ENCODE peak calls at places on chromosomes 4 and X, in seven cellular contexts. One of them, this sample, is unnamed. For H3K9me3, the result is how much of the 10 kb centered on the place peaks cover.

GRCh38 chrX:56498756-56499155 is 64.7 kb upstream of the UBQLN2 start:
- DNase-seq in SK-N-SH: no peak
- DNase-seq in neural progenitor cell: no peak
- DNase-seq in HCT116: no peak
- DNase-seq in OCI-LY7: no peak
- DNase-seq in PC-3: peak
- DNase-seq in hepatocyte: no peak
- DNase-seq in this sample: no peak

GRCh38 chrX:12919620-12920019 is 13.2 kb downstream of the TLR8 start:
- DNase-seq in SK-N-SH: no peak
- DNase-seq in neural progenitor cell: no peak
- DNase-seq in HCT116: no peak
- DNase-seq in OCI-LY7: no peak
- DNase-seq in PC-3: no peak
- DNase-seq in hepatocyte: no peak
- DNase-seq in this sample: no peak

GRCh38 chr4:29304595-29304994 is 1415.6 kb upstream of the PCDH7 start:
- DNase-seq in SK-N-SH: no peak
- DNase-seq in neural progenitor cell: no peak
- DNase-seq in HCT116: no peak
- DNase-seq in OCI-LY7: no peak
- DNase-seq in PC-3: no peak
- DNase-seq in hepatocyte: no peak
- DNase-seq in this sample: no peak

GRCh38 chrX:136214551-136214950 is 36.6 kb downstream of the MAP7D3 start:
- DNase-seq in SK-N-SH: no peak
- DNase-seq in neural progenitor cell: no peak
- DNase-seq in HCT116: no peak
- DNase-seq in OCI-LY7: no peak
- DNase-seq in PC-3: peak
- DNase-seq in hepatocyte: peak
- DNase-seq in this sample: no peak

GRCh38 chrX:1595711-1596060 is 4.3 kb downstream of the AKAP17A start:
- DNase-seq in SK-N-SH: no peak
- DNase-seq in neural progenitor cell: no peak
- DNase-seq in HCT116: no peak
- DNase-seq in OCI-LY7: no peak
- DNase-seq in PC-3: no peak
- DNase-seq in hepatocyte: no peak
- DNase-seq in this sample: no peak

GRCh38 chrX:73987166-73987565 is 316.8 kb upstream of the ZCCHC13 start:
- DNase-seq in SK-N-SH: no peak
- DNase-seq in neural progenitor cell: no peak
- DNase-seq in HCT116: no peak
- DNase-seq in OCI-LY7: no peak
- DNase-seq in PC-3: no peak
- DNase-seq in hepatocyte: no peak
- DNase-seq in this sample: no peak

GRCh38 chr4:26074672-26075071 is 160.7 kb downstream of the SMIM20 start:
- DNase-seq in SK-N-SH: no peak
- DNase-seq in neural progenitor cell: no peak
- DNase-seq in HCT116: no peak
- DNase-seq in OCI-LY7: no peak
- DNase-seq in PC-3: no peak
- DNase-seq in hepatocyte: no peak
- DNase-seq in this sample: no peak

GRCh38 chr4:55002431-55002830 is 123.0 kb downstream of the KDR start:
- DNase-seq in SK-N-SH: no peak
- DNase-seq in neural progenitor cell: no peak
- DNase-seq in HCT116: no peak
- DNase-seq in OCI-LY7: no peak
- DNase-seq in PC-3: peak
- DNase-seq in hepatocyte: no peak
- DNase-seq in this sample: no peak

GRCh38 chr4:2785613-2786012 is 7.3 kb upstream of the SH3BP2 start:
- DNase-seq in SK-N-SH: no peak
- DNase-seq in neural progenitor cell: no peak
- DNase-seq in HCT116: no peak
- DNase-seq in OCI-LY7: peak
- DNase-seq in PC-3: no peak
- DNase-seq in hepatocyte: no peak
- DNase-seq in this sample: peak

GRCh38 chrX:69614896-69615295 is 1.0 kb upstream of the EDA start:
- DNase-seq in SK-N-SH: no peak
- DNase-seq in neural progenitor cell: no peak
- DNase-seq in HCT116: no peak
- DNase-seq in OCI-LY7: no peak
- DNase-seq in PC-3: no peak
- DNase-seq in hepatocyte: no peak
- DNase-seq in this sample: no peak

GRCh38 chr4:56757270-56757746 is 64.2 kb downstream of the SPINK2 start:
- DNase-seq in SK-N-SH: no peak
- DNase-seq in neural progenitor cell: no peak
- DNase-seq in HCT116: no peak
- DNase-seq in OCI-LY7: peak
- DNase-seq in PC-3: peak
- DNase-seq in hepatocyte: peak
- DNase-seq in this sample: peak

GRCh38 chr4:183903021-183903760 is 1.9 kb upstream of the STOX2 start:
- DNase-seq in SK-N-SH: no peak
- DNase-seq in neural progenitor cell: no peak
- DNase-seq in HCT116: no peak
- DNase-seq in OCI-LY7: no peak
- DNase-seq in PC-3: no peak
- DNase-seq in hepatocyte: no peak
- DNase-seq in this sample: no peak

GRCh38 chr4:184450045-184450444 is 24.3 kb downstream of the IRF2 start:
- DNase-seq in SK-N-SH: no peak
- DNase-seq in neural progenitor cell: no peak
- DNase-seq in HCT116: no peak
- DNase-seq in OCI-LY7: no peak
- DNase-seq in PC-3: peak
- DNase-seq in hepatocyte: no peak
- DNase-seq in this sample: no peak

GRCh38 chr4:142558851-142559250 is 287.2 kb downstream of the INPP4B start:
- DNase-seq in SK-N-SH: no peak
- DNase-seq in neural progenitor cell: peak
- DNase-seq in HCT116: no peak
- DNase-seq in OCI-LY7: no peak
- DNase-seq in PC-3: no peak
- DNase-seq in hepatocyte: no peak
- DNase-seq in this sample: no peak

GRCh38 chr4:18571252-18571885 is 549.8 kb upstream of the LCORL start:
- DNase-seq in SK-N-SH: no peak
- DNase-seq in neural progenitor cell: no peak
- DNase-seq in HCT116: no peak
- DNase-seq in OCI-LY7: no peak
- DNase-seq in PC-3: no peak
- DNase-seq in hepatocyte: no peak
- DNase-seq in this sample: no peak

GRCh38 chr4:20445933-20446723 is 194.4 kb downstream of the SLIT2 start:
- DNase-seq in SK-N-SH: no peak
- DNase-seq in neural progenitor cell: peak
- DNase-seq in HCT116: no peak
- DNase-seq in OCI-LY7: no peak
- DNase-seq in PC-3: no peak
- DNase-seq in hepatocyte: no peak
- DNase-seq in this sample: no peak
- TF ChIP-seq EZH2phosphoT487 in SK-N-SH: no peak
- TF ChIP-seq EZH2phosphoT487 in neural progenitor cell: no peak
- TF ChIP-seq EZH2phosphoT487 in HCT116: no peak
- TF ChIP-seq EZH2phosphoT487 in OCI-LY7: no peak
- TF ChIP-seq EZH2phosphoT487 in PC-3: no peak
- TF ChIP-seq EZH2phosphoT487 in hepatocyte: peak
- TF ChIP-seq EZH2phosphoT487 in this sample: no peak

GRCh38 chr4:926538-926937 is 5.6 kb downstream of the GAK start:
- DNase-seq in SK-N-SH: peak
- DNase-seq in neural progenitor cell: peak
- DNase-seq in HCT116: no peak
- DNase-seq in OCI-LY7: peak
- DNase-seq in PC-3: peak
- DNase-seq in hepatocyte: peak
- DNase-seq in this sample: no peak
- TF ChIP-seq CTCF in SK-N-SH: no peak
- TF ChIP-seq CTCF in neural progenitor cell: peak
- TF ChIP-seq CTCF in HCT116: peak
- TF ChIP-seq CTCF in OCI-LY7: peak
- TF ChIP-seq CTCF in PC-3: peak
- TF ChIP-seq CTCF in hepatocyte: peak
- TF ChIP-seq CTCF in this sample: no peak

GRCh38 chrX:155938132-155938531 is 57.0 kb downstream of the VAMP7 start:
- DNase-seq in SK-N-SH: no peak
- DNase-seq in neural progenitor cell: no peak
- DNase-seq in HCT116: no peak
- DNase-seq in OCI-LY7: peak
- DNase-seq in PC-3: no peak
- DNase-seq in hepatocyte: no peak
- DNase-seq in this sample: no peak
- H3K9me3 ChIP-seq in SK-N-SH: under half
- H3K9me3 ChIP-seq in neural progenitor cell: under half
- H3K9me3 ChIP-seq in HCT116: under half
- H3K9me3 ChIP-seq in OCI-LY7: under half
- H3K9me3 ChIP-seq in PC-3: under half
- H3K9me3 ChIP-seq in hepatocyte: under half
- H3K9me3 ChIP-seq in this sample: under half

GRCh38 chr4:4386296-4386735 is 586 bp upstream of the NSG1 start:
- DNase-seq in SK-N-SH: peak
- DNase-seq in neural progenitor cell: peak
- DNase-seq in HCT116: no peak
- DNase-seq in OCI-LY7: peak
- DNase-seq in PC-3: no peak
- DNase-seq in hepatocyte: peak
- DNase-seq in this sample: no peak

GRCh38 chr4:4387531-4388311 is 819 bp downstream of the NSG1 start:
- DNase-seq in SK-N-SH: peak
- DNase-seq in neural progenitor cell: peak
- DNase-seq in HCT116: no peak
- DNase-seq in OCI-LY7: peak
- DNase-seq in PC-3: no peak
- DNase-seq in hepatocyte: peak
- DNase-seq in this sample: no peak

GRCh38 chr4:4388418-4388817 is 1.5 kb downstream of the NSG1 start:
- DNase-seq in SK-N-SH: no peak
- DNase-seq in neural progenitor cell: no peak
- DNase-seq in HCT116: no peak
- DNase-seq in OCI-LY7: peak
- DNase-seq in PC-3: no peak
- DNase-seq in hepatocyte: no peak
- DNase-seq in this sample: no peak

GRCh38 chr4:4385729-4386295 is 1.1 kb upstream of the NSG1 start:
- DNase-seq in SK-N-SH: no peak
- DNase-seq in neural progenitor cell: no peak
- DNase-seq in HCT116: no peak
- DNase-seq in OCI-LY7: no peak
- DNase-seq in PC-3: no peak
- DNase-seq in hepatocyte: no peak
- DNase-seq in this sample: no peak

DNA sequence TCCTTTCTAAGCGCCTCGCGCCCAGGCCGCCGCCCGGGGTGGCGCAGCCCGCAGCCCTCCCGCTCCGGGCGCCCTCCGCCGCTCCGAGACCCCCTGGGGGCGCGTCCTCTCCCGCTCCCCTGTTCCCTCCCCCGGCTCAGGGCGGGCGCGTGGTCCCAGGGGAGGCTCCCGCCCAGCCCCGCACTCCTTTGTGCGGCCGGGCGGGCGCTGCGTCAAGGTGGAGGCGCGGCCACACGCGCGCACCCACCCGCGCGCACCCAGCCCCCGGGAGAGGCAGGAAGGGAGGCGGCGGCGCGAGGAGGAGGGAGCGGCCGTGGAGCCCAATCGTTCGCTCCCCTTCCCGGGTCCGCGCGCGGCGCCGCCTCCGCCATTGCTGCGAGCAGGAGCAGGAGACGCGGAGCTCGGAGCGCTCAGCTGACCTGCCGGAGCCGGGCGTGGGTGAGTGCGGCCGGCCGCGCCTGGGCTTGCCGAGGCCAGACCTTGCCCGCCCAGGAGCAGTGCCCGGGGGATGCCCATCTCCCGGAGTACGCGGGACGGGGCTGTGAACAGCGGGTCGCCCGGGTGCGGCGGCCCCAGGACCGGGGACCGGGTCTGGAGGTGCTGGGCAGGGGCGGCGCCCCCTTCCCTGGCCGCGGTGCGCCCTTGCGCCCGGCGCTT is at the start of gene NSG1:
- DNase-seq in SK-N-SH: no peak
- DNase-seq in neural progenitor cell: peak
- DNase-seq in HCT116: no peak
- DNase-seq in OCI-LY7: peak
- DNase-seq in PC-3: no peak
- DNase-seq in hepatocyte: peak
- DNase-seq in this sample: no peak
- TF ChIP-seq EZH2phosphoT487 in SK-N-SH: no peak
- TF ChIP-seq EZH2phosphoT487 in neural progenitor cell: peak
- TF ChIP-seq EZH2phosphoT487 in HCT116: no peak
- TF ChIP-seq EZH2phosphoT487 in OCI-LY7: no peak
- TF ChIP-seq EZH2phosphoT487 in PC-3: no peak
- TF ChIP-seq EZH2phosphoT487 in hepatocyte: no peak
- TF ChIP-seq EZH2phosphoT487 in this sample: no peak

GRCh38 chrX:151801980-151802379 is 67.4 kb downstream of the CNGA2 start:
- DNase-seq in SK-N-SH: no peak
- DNase-seq in neural progenitor cell: no peak
- DNase-seq in HCT116: no peak
- DNase-seq in OCI-LY7: no peak
- DNase-seq in PC-3: no peak
- DNase-seq in hepatocyte: no peak
- DNase-seq in this sample: no peak
- TF ChIP-seq CTCF in SK-N-SH: peak
- TF ChIP-seq CTCF in neural progenitor cell: no peak
- TF ChIP-seq CTCF in HCT116: peak
- TF ChIP-seq CTCF in OCI-LY7: no peak
- TF ChIP-seq CTCF in PC-3: peak
- TF ChIP-seq CTCF in hepatocyte: no peak
- TF ChIP-seq CTCF in this sample: no peak

GRCh38 chr4:30370105-30370504 is 350.1 kb upstream of the PCDH7 start:
- DNase-seq in SK-N-SH: no peak
- DNase-seq in neural progenitor cell: no peak
- DNase-seq in HCT116: no peak
- DNase-seq in OCI-LY7: no peak
- DNase-seq in PC-3: no peak
- DNase-seq in hepatocyte: no peak
- DNase-seq in this sample: no peak
- H3K9me3 ChIP-seq in SK-N-SH: under half
- H3K9me3 ChIP-seq in neural progenitor cell: under half
- H3K9me3 ChIP-seq in HCT116: under half
- H3K9me3 ChIP-seq in OCI-LY7: under half
- H3K9me3 ChIP-seq in PC-3: under half
- H3K9me3 ChIP-seq in hepatocyte: under half
- H3K9me3 ChIP-seq in this sample: under half

DNA sequence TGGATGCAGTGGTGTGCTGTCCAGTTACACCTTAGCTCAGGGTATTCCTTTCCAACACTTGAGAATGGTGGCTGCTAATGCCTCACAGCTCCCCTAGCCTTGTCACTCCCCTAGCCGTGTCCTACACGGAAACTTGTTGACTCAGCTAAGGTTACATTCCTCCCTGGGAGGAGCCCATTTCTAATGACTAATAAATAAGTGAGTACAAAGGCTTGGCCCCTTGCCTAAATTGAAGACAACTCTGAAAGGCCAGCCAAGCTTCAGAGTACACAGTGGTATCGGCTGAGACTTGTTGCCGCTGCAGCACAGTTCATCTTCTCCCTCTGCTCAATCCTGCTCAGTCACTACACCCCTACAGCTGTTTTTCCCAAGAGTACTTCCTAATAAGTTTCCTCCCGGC is 21.2 kb upstream of the SLC25A31 start:
- DNase-seq in SK-N-SH: no peak
- DNase-seq in neural progenitor cell: no peak
- DNase-seq in HCT116: peak
- DNase-seq in OCI-LY7: no peak
- DNase-seq in PC-3: peak
- DNase-seq in hepatocyte: peak
- DNase-seq in this sample: no peak
- TF ChIP-seq EZH2phosphoT487 in SK-N-SH: no peak
- TF ChIP-seq EZH2phosphoT487 in neural progenitor cell: no peak
- TF ChIP-seq EZH2phosphoT487 in HCT116: no peak
- TF ChIP-seq EZH2phosphoT487 in OCI-LY7: no peak
- TF ChIP-seq EZH2phosphoT487 in PC-3: no peak
- TF ChIP-seq EZH2phosphoT487 in hepatocyte: no peak
- TF ChIP-seq EZH2phosphoT487 in this sample: no peak